ENCODE peak calls at places on chromosomes 2 and 18, in ten cellular contexts. E, S, Z, P, X, L, H, U, A and G are unnamed samples.

GRCh38 chr2:18837233-18837632 is 247.9 kb upstream of the NT5C1B start:
- DNase-seq in E (no peak), S (no peak), Z (no peak), P (no peak), X (no peak), L (no peak), H (no peak), U (no peak), A (no peak), G (no peak)

GRCh38 chr18:49853436-49853835 is 40.1 kb upstream of the ACAA2 start:
- DNase-seq in E (no peak), S (no peak), Z (no peak), P (peak), X (no peak), L (no peak), H (no peak), U (no peak), A (no peak), G (no peak)

GRCh38 chr2:108613261-108614042 is 79.2 kb downstream of the LIMS1 start:
- DNase-seq in E (no peak), S (no peak), Z (no peak), P (no peak), X (peak), L (no peak), H (peak), U (no peak), A (no peak), G (no peak)

GRCh38 chr2:202030676-202031075 is 3.0 kb upstream of the FZD7 start:
- DNase-seq in E (no peak), S (no peak), Z (no peak), P (no peak), X (no peak), L (no peak), H (no peak), U (no peak), A (no peak), G (peak)

GRCh38 chr18:52636536-52636935 is 296.5 kb downstream of the DCC start:
- DNase-seq in E (no peak), S (no peak), Z (peak), P (no peak), X (no peak), L (no peak), H (no peak), U (no peak), A (no peak), G (no peak)

GRCh38 chr2:101724113-101724450 is 26.6 kb downstream of the MAP4K4 start:
- DNase-seq in E (no peak), S (no peak), Z (no peak), P (no peak), X (no peak), L (no peak), H (no peak), U (no peak), A (no peak), G (no peak)

GRCh38 chr18:51575171-51575570 is 377.7 kb upstream of the MEX3C start:
- DNase-seq in E (no peak), S (no peak), Z (no peak), P (no peak), X (no peak), L (no peak), H (no peak), U (no peak), A (no peak), G (no peak)

GRCh38 chr2:119678021-119678656 is 862 bp upstream of the TMEM177 start:
- DNase-seq in E (no peak), S (no peak), Z (peak), P (peak), X (no peak), L (no peak), H (no peak), U (no peak), A (no peak), G (no peak)

GRCh38 chr2:38636069-38636468 is 29.8 kb upstream of the GALM start:
- DNase-seq in E (no peak), S (no peak), Z (no peak), P (no peak), X (no peak), L (no peak), H (no peak), U (no peak), A (no peak), G (no peak)

GRCh38 chr2:147869934-147870333 is 25.1 kb downstream of the ACVR2A start:
- DNase-seq in E (no peak), S (no peak), Z (no peak), P (no peak), X (no peak), L (no peak), H (no peak), U (no peak), A (no peak), G (no peak)

GRCh38 chr2:235480614-235481013 is 13.2 kb upstream of the AGAP1 start:
- DNase-seq in E (no peak), S (no peak), Z (no peak), P (no peak), X (no peak), L (no peak), H (no peak), U (no peak), A (no peak), G (no peak)

GRCh38 chr2:16281451-16282330 is 341.3 kb downstream of the MYCN start:
- DNase-seq in E (no peak), S (peak), Z (no peak), P (no peak), X (peak), L (no peak), H (peak), U (no peak), A (no peak), G (no peak)

GRCh38 chr2:189959450-189959849 is 103.1 kb downstream of the MSTN start:
- DNase-seq in E (no peak), S (no peak), Z (no peak), P (no peak), X (no peak), L (no peak), H (no peak), U (no peak), A (no peak), G (no peak)

GRCh38 chr2:166375205-166375735 is 474 bp downstream of the SCN9A start:
- DNase-seq in E (no peak), S (peak), Z (no peak), P (peak), X (no peak), L (no peak), H (peak), U (no peak), A (no peak), G (peak)

GRCh38 chr18:66553824-66554223 is 50.1 kb downstream of the CDH19 start:
- DNase-seq in E (no peak), S (no peak), Z (no peak), P (no peak), X (no peak), L (no peak), H (peak), U (no peak), A (no peak), G (no peak)

GRCh38 chr2:55408098-55408882 is 11.4 kb downstream of the CCDC88A start:
- DNase-seq in E (no peak), S (no peak), Z (no peak), P (no peak), X (no peak), L (no peak), H (no peak), U (no peak), A (no peak), G (no peak)

GRCh38 chr2:105789745-105790466 is 45.2 kb downstream of the NCK2 start:
- DNase-seq in E (peak), S (peak), Z (peak), P (no peak), X (no peak), L (no peak), H (no peak), U (peak), A (no peak), G (peak)

GRCh38 chr2:39033980-39034379 is 86.9 kb downstream of the SOS1 start:
- DNase-seq in E (no peak), S (peak), Z (no peak), P (no peak), X (no peak), L (no peak), H (peak), U (no peak), A (no peak), G (peak)

GRCh38 chr2:121887513-121888188 is 132.2 kb downstream of the TSN start:
- DNase-seq in E (no peak), S (no peak), Z (no peak), P (no peak), X (no peak), L (no peak), H (no peak), U (no peak), A (no peak), G (no peak)

GRCh38 chr2:239158641-239159475 is 242.0 kb downstream of the HDAC4 start:
- DNase-seq in E (no peak), S (no peak), Z (peak), P (no peak), X (no peak), L (no peak), H (no peak), U (peak), A (no peak), G (no peak)

GRCh38 chr2:235709969-235710879 is 216.4 kb downstream of the AGAP1 start:
- DNase-seq in E (no peak), S (no peak), Z (no peak), P (no peak), X (no peak), L (no peak), H (no peak), U (no peak), A (no peak), G (no peak)

GRCh38 chr2:127157651-127158460 is 50.9 kb upstream of the BIN1 start:
- DNase-seq in E (no peak), S (no peak), Z (no peak), P (no peak), X (no peak), L (no peak), H (peak), U (no peak), A (no peak), G (peak)

GRCh38 chr2:217329023-217329431 is 469.2 kb upstream of the TNP1 start:
- DNase-seq in E (no peak), S (no peak), Z (no peak), P (no peak), X (no peak), L (no peak), H (no peak), U (no peak), A (no peak), G (no peak)

GRCh38 chr2:75499534-75499933 is 61.2 kb downstream of the EVA1A start:
- DNase-seq in E (no peak), S (no peak), Z (no peak), P (no peak), X (no peak), L (no peak), H (no peak), U (no peak), A (no peak), G (no peak)

GRCh38 chr2:240766072-240766471 is 53.9 kb downstream of the KIF1A start:
- DNase-seq in E (no peak), S (no peak), Z (no peak), P (no peak), X (no peak), L (no peak), H (no peak), U (no peak), A (no peak), G (no peak)

GRCh38 chr18:11500153-11501122 is 109.0 kb upstream of the SLC35G4 start:
- DNase-seq in E (peak), S (peak), Z (no peak), P (no peak), X (no peak), L (no peak), H (peak), U (no peak), A (no peak), G (peak)

GRCh38 chr2:14451312-14451711 is 181.2 kb upstream of the LRATD1 start:
- DNase-seq in E (no peak), S (no peak), Z (no peak), P (no peak), X (no peak), L (no peak), H (no peak), U (no peak), A (no peak), G (no peak)

GRCh38 chr18:46411862-46412690 is 244.9 kb downstream of the LOXHD1 start:
- DNase-seq in E (peak), S (no peak), Z (no peak), P (peak), X (no peak), L (no peak), H (peak), U (no peak), A (peak), G (no peak)

GRCh38 chr18:60892441-60892840 is 440.8 kb upstream of the CDH20 start:
- DNase-seq in E (no peak), S (peak), Z (no peak), P (no peak), X (no peak), L (no peak), H (peak), U (no peak), A (no peak), G (no peak)

GRCh38 chr2:117760916-117761315 is 53.6 kb upstream of the DDX18 start:
- DNase-seq in E (no peak), S (no peak), Z (no peak), P (no peak), X (no peak), L (no peak), H (no peak), U (no peak), A (no peak), G (peak)

GRCh38 chr2:203631068-203631757 is 75.2 kb upstream of the CD28 start:
- DNase-seq in E (no peak), S (no peak), Z (no peak), P (no peak), X (no peak), L (no peak), H (peak), U (no peak), A (no peak), G (peak)

GRCh38 chr2:86037141-86037794 is 68.4 kb downstream of the POLR1A start:
- DNase-seq in E (peak), S (no peak), Z (peak), P (peak), X (no peak), L (peak), H (peak), U (peak), A (peak), G (peak)

DNA sequence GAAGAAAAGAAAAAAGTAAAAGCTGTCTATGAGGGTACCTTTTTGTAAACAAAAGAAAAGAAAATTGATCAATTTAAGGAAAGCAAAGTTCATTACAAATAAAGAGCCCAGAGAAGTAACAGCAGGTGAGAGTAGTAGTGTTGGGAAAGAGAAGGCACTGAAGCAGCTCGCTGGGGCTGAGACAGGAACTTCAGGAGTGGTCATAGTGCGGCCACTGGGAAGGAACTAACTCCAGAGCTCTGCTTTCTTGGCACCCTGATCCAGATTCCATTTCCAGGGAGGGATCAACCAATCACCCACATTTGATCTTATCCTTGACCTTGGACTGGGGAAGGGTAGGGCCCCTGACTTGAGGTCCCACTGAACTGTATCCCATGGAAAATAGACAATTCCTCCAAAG is 617.6 kb downstream of the CPS1 start:
- DNase-seq in E (no peak), S (no peak), Z (no peak), P (no peak), X (no peak), L (no peak), H (no peak), U (no peak), A (no peak), G (no peak)
- TF ChIP-seq CTCF in E (no peak), S (no peak), Z (no peak), P (no peak), X (no peak), L (no peak), H (no peak), U (no peak), A (no peak), G (no peak)

DNA sequence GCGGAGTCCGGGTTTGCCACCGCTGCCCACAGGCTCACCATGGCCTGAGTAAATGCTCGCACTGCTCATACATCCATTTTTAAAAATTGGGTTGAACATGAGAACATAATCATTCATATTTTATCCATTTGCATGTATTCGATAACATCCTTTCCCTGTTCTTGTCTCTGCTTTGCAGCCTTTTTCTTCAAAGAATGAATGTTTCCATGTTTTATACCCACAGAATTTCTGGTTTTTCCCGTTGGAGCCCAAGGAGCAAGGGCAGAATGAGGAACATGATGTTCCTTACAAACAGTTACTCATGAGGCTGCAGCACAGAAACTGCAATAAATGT is 146.5 kb downstream of the CCDC74A start:
- DNase-seq in E (no peak), S (no peak), Z (no peak), P (no peak), X (no peak), L (no peak), H (no peak), U (no peak), A (no peak), G (peak)
- TF ChIP-seq CTCF in E (no peak), S (peak), Z (no peak), P (peak), X (no peak), L (peak), H (no peak), U (no peak), A (no peak), G (no peak)

GRCh38 chr18:31685097-31686082 is 1.0 kb upstream of the B4GALT6 start:
- DNase-seq in E (no peak), S (peak), Z (peak), P (peak), X (peak), L (peak), H (peak), U (no peak), A (peak), G (peak)
- TF ChIP-seq CTCF in E (no peak), S (peak), Z (peak), P (peak), X (peak), L (peak), H (peak), U (peak), A (peak), G (no peak)

GRCh38 chr2:182649316-182649715 is 66.7 kb upstream of the DNAJC10 start:
- DNase-seq in E (no peak), S (peak), Z (peak), P (no peak), X (no peak), L (no peak), H (peak), U (no peak), A (no peak), G (peak)
- TF ChIP-seq CTCF in E (no peak), S (peak), Z (peak), P (peak), X (peak), L (peak), H (peak), U (no peak), A (peak), G (peak)

GRCh38 chr2:111618953-111619902 is 264.8 kb downstream of the ANAPC1 start:
- DNase-seq in E (no peak), S (no peak), Z (no peak), P (no peak), X (no peak), L (no peak), H (peak), U (no peak), A (no peak), G (no peak)
- TF ChIP-seq CTCF in E (no peak), S (no peak), Z (no peak), P (no peak), X (no peak), L (no peak), H (peak), U (no peak), A (no peak), G (no peak)

DNA sequence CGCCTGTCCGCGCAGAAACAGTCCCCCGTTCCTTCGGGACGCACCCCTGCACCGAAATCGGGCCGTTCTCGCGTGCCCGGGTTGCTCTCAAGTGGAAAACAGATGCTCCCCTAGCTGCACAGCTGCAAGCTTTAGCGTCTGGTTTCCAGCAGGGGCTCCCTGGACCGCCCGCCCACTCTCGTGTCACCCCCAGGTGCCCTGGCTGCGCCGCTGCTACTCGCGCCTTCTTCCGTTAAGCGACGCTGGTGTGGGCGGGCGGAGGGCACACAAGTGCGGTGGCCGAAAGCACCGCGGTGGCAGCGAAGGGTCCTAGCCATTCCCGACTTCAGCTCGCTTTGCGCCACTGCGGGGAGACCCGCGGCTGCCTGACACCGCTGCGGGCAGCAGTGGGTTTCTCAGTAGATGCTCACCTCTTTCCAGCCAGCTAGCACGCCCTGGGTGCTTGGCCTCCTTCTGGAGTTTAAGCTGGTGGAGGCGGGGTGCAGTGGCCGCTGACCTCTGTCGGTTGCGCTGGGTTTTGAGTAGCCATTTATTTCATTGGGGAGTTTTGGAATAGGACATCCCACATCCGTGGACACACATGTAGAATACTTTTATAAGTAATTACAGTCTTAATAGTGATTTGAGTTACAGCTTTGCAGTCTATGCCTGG is 806 bp downstream of the ZNF407 start:
- DNase-seq in E (peak), S (peak), Z (peak), P (peak), X (peak), L (peak), H (peak), U (peak), A (peak), G (peak)
- TF ChIP-seq CTCF in E (no peak), S (no peak), Z (no peak), P (no peak), X (no peak), L (peak), H (peak), U (peak), A (peak), G (peak)

DNA sequence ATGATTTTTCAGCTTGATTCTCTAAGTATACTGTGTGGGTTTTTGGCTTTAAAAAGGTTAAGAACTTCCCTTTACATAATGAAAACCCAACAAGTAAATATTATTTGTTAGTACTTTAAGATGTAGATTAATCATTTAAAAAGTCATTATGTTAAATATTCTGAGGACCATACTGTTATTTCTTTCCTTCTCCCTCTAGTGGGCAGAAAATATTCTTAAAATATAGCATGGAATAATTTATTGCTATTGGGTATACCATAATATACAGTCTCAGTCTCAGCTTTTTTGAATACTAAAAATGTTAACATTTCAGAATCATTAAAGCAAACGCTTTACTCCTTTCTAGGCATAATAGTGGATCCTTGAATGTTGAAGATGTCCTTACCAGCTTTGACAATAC is 28.1 kb downstream of the CAMKMT start:
- DNase-seq in E (no peak), S (peak), Z (no peak), P (no peak), X (no peak), L (no peak), H (peak), U (no peak), A (no peak), G (no peak)
- TF ChIP-seq CTCF in E (no peak), S (peak), Z (no peak), P (peak), X (no peak), L (no peak), H (peak), U (peak), A (no peak), G (no peak)